ENCODE peak calls at places on chromosomes 5 and 9, in four cellular contexts. M, L, X and Z are unnamed samples.

GRCh38 chr5:120808135-120808534 is 344.0 kb downstream of the PRR16 start:
- ATAC-seq in M (no peak), X (no peak), L (no peak), Z (no peak)

GRCh38 chr5:96226941-96227552 is 206.0 kb downstream of the PCSK1 start:
- ATAC-seq in L (no peak), X (no peak), M (peak), Z (peak)

GRCh38 chr9:37386988-37387387 is 35.5 kb upstream of the GRHPR start:
- ATAC-seq in X (no peak), M (no peak), L (no peak), Z (no peak)

GRCh38 chr9:137722481-137722880 is 103.7 kb downstream of the EHMT1 start:
- ATAC-seq in X (no peak), M (no peak), L (peak), Z (no peak)

GRCh38 chr9:113369583-113370140 is 7.1 kb downstream of the HDHD3 start:
- ATAC-seq in X (no peak), L (no peak), M (no peak), Z (no peak)

GRCh38 chr9:34576943-34577634 is 12.4 kb downstream of the CNTFR start:
- ATAC-seq in M (no peak), X (no peak), L (no peak), Z (no peak)

GRCh38 chr9:109213300-109214121 is 46.5 kb upstream of the FRRS1L start:
- ATAC-seq in L (no peak), M (no peak), X (no peak), Z (no peak)

GRCh38 chr9:125825762-125826161 is 78.6 kb downstream of the PBX3 start:
- ATAC-seq in X (no peak), M (no peak), L (no peak), Z (no peak)

GRCh38 chr9:35448511-35448910 is 41.4 kb upstream of the RUSC2 start:
- ATAC-seq in X (no peak), M (no peak), L (no peak), Z (no peak)

GRCh38 chr5:154793599-154794524 is 38.7 kb downstream of the LARP1 start:
- ATAC-seq in L (no peak), M (peak), X (no peak), Z (no peak)

GRCh38 chr5:120599576-120599975 is 135.5 kb downstream of the PRR16 start:
- ATAC-seq in M (no peak), X (no peak), L (no peak), Z (no peak)

GRCh38 chr5:61635271-61635670 is 303.2 kb downstream of the ZSWIM6 start:
- ATAC-seq in M (no peak), X (no peak), L (no peak), Z (no peak)

GRCh38 chr5:65102501-65102825 is 333.7 kb downstream of the CWC27 start:
- ATAC-seq in X (no peak), L (no peak), M (no peak), Z (peak)

GRCh38 chr5:108418172-108418571 is 36.3 kb upstream of the FBXL17 start:
- ATAC-seq in L (no peak), X (no peak), M (no peak), Z (no peak)

GRCh38 chr9:83472221-83472665 is 66.0 kb downstream of the FRMD3 start:
- ATAC-seq in L (no peak), M (no peak), X (no peak), Z (peak)

GRCh38 chr5:75550597-75550996 is 38.9 kb downstream of the POLK start:
- ATAC-seq in M (no peak), L (no peak), X (no peak), Z (no peak)

GRCh38 chr9:27425827-27426716 is 98.0 kb upstream of the IFNK start:
- ATAC-seq in L (no peak), X (no peak), M (no peak), Z (no peak)

GRCh38 chr9:131719262-131719908 is 20.5 kb downstream of the RAPGEF1 start:
- ATAC-seq in M (no peak), X (peak), L (peak), Z (no peak)

GRCh38 chr5:90645024-90645610 is 86.5 kb downstream of the ADGRV1 start:
- ATAC-seq in L (no peak), M (no peak), X (peak), Z (no peak)

GRCh38 chr9:16458696-16459420 is 411.6 kb downstream of the BNC2 start:
- ATAC-seq in M (no peak), X (no peak), L (no peak), Z (no peak)

GRCh38 chr9:8053501-8053900 is 253.9 kb upstream of the DMAC1 start:
- ATAC-seq in L (no peak), M (no peak), X (peak), Z (no peak)

GRCh38 chr5:54062958-54063357 is 247.4 kb downstream of the ARL15 start:
- ATAC-seq in X (no peak), L (no peak), M (no peak), Z (no peak)

GRCh38 chr5:115557667-115558387 is 13.3 kb upstream of the FEM1C start:
- ATAC-seq in X (no peak), M (no peak), L (no peak), Z (peak)

GRCh38 chr5:152632380-152632779 is 227.3 kb upstream of the NMUR2 start:
- ATAC-seq in L (no peak), X (no peak), M (no peak), Z (peak)

GRCh38 chr5:40813698-40814281 is 15.6 kb upstream of the PRKAA1 start:
- ATAC-seq in X (peak), L (peak), M (no peak), Z (no peak)

GRCh38 chr5:95930141-95930540 is 31.5 kb downstream of the ELL2 start:
- ATAC-seq in L (no peak), X (no peak), M (no peak), Z (no peak)

GRCh38 chr5:53362521-53362941 is 117.9 kb upstream of the FST start:
- ATAC-seq in L (no peak), X (no peak), M (peak), Z (no peak)